ENCODE peak calls at places on chromosomes 3 and 15, in four cellular contexts. One of them, this sample, is unnamed. For H3K9me3, the result is how much of the 10 kb centered on the place peaks cover.

GRCh38 chr3:108605491-108605890 is 16.0 kb downstream of the DZIP3 start:
- DNase-seq in CD4-positive, alpha-beta memory T cell: peak
- DNase-seq in MM.1S: no peak
- DNase-seq in Panc1: no peak
- DNase-seq in this sample: no peak

GRCh38 chr3:127228866-127229265 is 35.9 kb downstream of the PRR23E start:
- DNase-seq in CD4-positive, alpha-beta memory T cell: no peak
- DNase-seq in MM.1S: no peak
- DNase-seq in Panc1: no peak
- DNase-seq in this sample: no peak

GRCh38 chr3:194212869-194213320 is 76.9 kb downstream of the HES1 start:
- DNase-seq in CD4-positive, alpha-beta memory T cell: no peak
- DNase-seq in MM.1S: no peak
- DNase-seq in Panc1: no peak
- DNase-seq in this sample: no peak

GRCh38 chr3:172307143-172307560 is 141.1 kb downstream of the GHSR start:
- DNase-seq in CD4-positive, alpha-beta memory T cell: no peak
- DNase-seq in MM.1S: no peak
- DNase-seq in Panc1: no peak
- DNase-seq in this sample: no peak

GRCh38 chr15:58269455-58270414 is 131.6 kb downstream of the AQP9 start:
- DNase-seq in CD4-positive, alpha-beta memory T cell: peak
- DNase-seq in MM.1S: peak
- DNase-seq in Panc1: peak
- DNase-seq in this sample: no peak

GRCh38 chr15:76678766-76679165 is 226.4 kb downstream of the SCAPER start:
- DNase-seq in CD4-positive, alpha-beta memory T cell: no peak
- DNase-seq in MM.1S: no peak
- DNase-seq in Panc1: no peak
- DNase-seq in this sample: no peak

GRCh38 chr3:148820885-148821284 is 6.7 kb upstream of the CPB1 start:
- DNase-seq in CD4-positive, alpha-beta memory T cell: no peak
- DNase-seq in MM.1S: no peak
- DNase-seq in Panc1: no peak
- DNase-seq in this sample: no peak

GRCh38 chr3:193196746-193197145 is 44.3 kb upstream of the PLAAT1 start:
- DNase-seq in CD4-positive, alpha-beta memory T cell: no peak
- DNase-seq in MM.1S: no peak
- DNase-seq in Panc1: no peak
- DNase-seq in this sample: no peak

GRCh38 chr15:100873029-100873677 is 6.5 kb upstream of the ALDH1A3 start:
- DNase-seq in CD4-positive, alpha-beta memory T cell: peak
- DNase-seq in MM.1S: peak
- DNase-seq in Panc1: peak
- DNase-seq in this sample: no peak

GRCh38 chr15:60975203-60975602 is 253.9 kb downstream of the RORA start:
- DNase-seq in CD4-positive, alpha-beta memory T cell: no peak
- DNase-seq in MM.1S: no peak
- DNase-seq in Panc1: no peak
- DNase-seq in this sample: no peak

GRCh38 chr3:8450618-8451017 is 51.0 kb upstream of the LMCD1 start:
- DNase-seq in CD4-positive, alpha-beta memory T cell: no peak
- DNase-seq in MM.1S: no peak
- DNase-seq in Panc1: no peak
- DNase-seq in this sample: no peak

GRCh38 chr15:75161788-75162414 is 39.8 kb upstream of the C15orf39 start:
- DNase-seq in CD4-positive, alpha-beta memory T cell: no peak
- DNase-seq in MM.1S: no peak
- DNase-seq in Panc1: no peak
- DNase-seq in this sample: no peak

GRCh38 chr3:21042184-21042583 is 708.8 kb downstream of the ZNF385D start:
- DNase-seq in CD4-positive, alpha-beta memory T cell: no peak
- DNase-seq in MM.1S: no peak
- DNase-seq in Panc1: no peak
- DNase-seq in this sample: no peak

GRCh38 chr3:108907194-108907593 is 46.5 kb downstream of the GUCA1C start:
- DNase-seq in CD4-positive, alpha-beta memory T cell: no peak
- DNase-seq in MM.1S: no peak
- DNase-seq in Panc1: no peak
- DNase-seq in this sample: no peak

GRCh38 chr15:87099916-87100315 is 1020.2 kb downstream of the AGBL1 start:
- DNase-seq in CD4-positive, alpha-beta memory T cell: no peak
- DNase-seq in MM.1S: no peak
- DNase-seq in Panc1: no peak
- DNase-seq in this sample: no peak

GRCh38 chr15:72198410-72199270 is 1.1 kb upstream of the GRAMD2A start:
- DNase-seq in CD4-positive, alpha-beta memory T cell: peak
- DNase-seq in MM.1S: no peak
- DNase-seq in Panc1: no peak
- DNase-seq in this sample: no peak

GRCh38 chr3:65723011-65723410 is 315.7 kb downstream of the MAGI1 start:
- DNase-seq in CD4-positive, alpha-beta memory T cell: no peak
- DNase-seq in MM.1S: no peak
- DNase-seq in Panc1: no peak
- DNase-seq in this sample: no peak

GRCh38 chr15:69762373-69763148 is 309.9 kb downstream of the RPLP1 start:
- DNase-seq in CD4-positive, alpha-beta memory T cell: no peak
- DNase-seq in MM.1S: no peak
- DNase-seq in Panc1: no peak
- DNase-seq in this sample: no peak

GRCh38 chr3:38297537-38297936 is 15.4 kb downstream of the SLC22A14 start:
- DNase-seq in CD4-positive, alpha-beta memory T cell: no peak
- DNase-seq in MM.1S: no peak
- DNase-seq in Panc1: no peak
- DNase-seq in this sample: no peak

GRCh38 chr15:26365077-26365476 is 407.8 kb downstream of the GABRB3 start:
- DNase-seq in CD4-positive, alpha-beta memory T cell: no peak
- DNase-seq in MM.1S: no peak
- DNase-seq in Panc1: no peak
- DNase-seq in this sample: no peak

GRCh38 chr3:150503402-150504099 is 42.7 kb downstream of the SERP1 start:
- DNase-seq in CD4-positive, alpha-beta memory T cell: no peak
- DNase-seq in MM.1S: no peak
- DNase-seq in Panc1: no peak
- DNase-seq in this sample: no peak

GRCh38 chr3:12040902-12041301 is 36.7 kb downstream of the SYN2 start:
- DNase-seq in CD4-positive, alpha-beta memory T cell: no peak
- DNase-seq in MM.1S: no peak
- DNase-seq in Panc1: no peak
- DNase-seq in this sample: no peak

GRCh38 chr3:105899528-105899927 is 30.7 kb upstream of the CBLB start:
- DNase-seq in CD4-positive, alpha-beta memory T cell: no peak
- DNase-seq in MM.1S: no peak
- DNase-seq in Panc1: no peak
- DNase-seq in this sample: no peak

GRCh38 chr3:4866841-4867240 is 112.4 kb upstream of the BHLHE40 start:
- DNase-seq in CD4-positive, alpha-beta memory T cell: peak
- DNase-seq in MM.1S: no peak
- DNase-seq in Panc1: no peak
- DNase-seq in this sample: no peak

GRCh38 chr15:78211189-78211921 is 23.0 kb downstream of the ACSBG1 start:
- DNase-seq in CD4-positive, alpha-beta memory T cell: no peak
- DNase-seq in MM.1S: no peak
- DNase-seq in Panc1: no peak
- DNase-seq in this sample: no peak
- H3K27ac ChIP-seq in CD4-positive, alpha-beta memory T cell: no peak
- H3K27ac ChIP-seq in MM.1S: no peak
- H3K27ac ChIP-seq in Panc1: peak
- H3K27ac ChIP-seq in this sample: peak

DNA sequence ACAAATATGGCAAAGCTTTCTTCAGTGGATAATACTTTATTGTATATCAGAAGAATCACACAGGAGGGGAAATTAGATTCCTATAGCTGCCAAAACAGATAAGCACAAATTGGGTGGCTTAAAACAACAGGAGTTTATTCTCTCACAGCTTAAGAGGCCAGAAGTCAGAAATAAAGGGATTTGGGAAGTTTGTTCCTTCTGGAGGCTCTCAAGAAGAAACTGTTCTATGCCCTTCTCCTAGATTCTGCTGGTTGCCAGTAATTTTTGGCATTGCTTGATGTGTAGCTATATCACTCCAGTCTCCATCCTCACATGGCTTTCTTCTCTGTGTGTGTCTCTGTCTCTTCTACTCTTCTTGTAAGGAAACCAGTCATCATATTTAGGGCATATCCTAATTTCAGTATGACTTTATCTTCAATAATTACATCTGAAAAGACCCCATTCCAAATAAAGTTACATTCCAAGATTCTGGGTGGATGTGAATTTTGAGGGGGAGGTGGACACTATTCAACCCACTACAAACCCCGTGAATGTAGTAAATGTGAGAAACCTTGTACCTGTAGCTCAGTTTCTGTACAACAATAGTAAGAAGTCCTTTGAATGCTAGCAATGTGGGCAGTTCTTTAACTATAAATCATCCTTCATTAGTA is 22.2 kb upstream of the WNT7A start:
- DNase-seq in CD4-positive, alpha-beta memory T cell: no peak
- DNase-seq in MM.1S: no peak
- DNase-seq in Panc1: no peak
- DNase-seq in this sample: no peak
- H3K9me3 ChIP-seq in CD4-positive, alpha-beta memory T cell: under half
- H3K9me3 ChIP-seq in MM.1S: under half
- H3K9me3 ChIP-seq in Panc1: under half
- H3K9me3 ChIP-seq in this sample: half or more

DNA sequence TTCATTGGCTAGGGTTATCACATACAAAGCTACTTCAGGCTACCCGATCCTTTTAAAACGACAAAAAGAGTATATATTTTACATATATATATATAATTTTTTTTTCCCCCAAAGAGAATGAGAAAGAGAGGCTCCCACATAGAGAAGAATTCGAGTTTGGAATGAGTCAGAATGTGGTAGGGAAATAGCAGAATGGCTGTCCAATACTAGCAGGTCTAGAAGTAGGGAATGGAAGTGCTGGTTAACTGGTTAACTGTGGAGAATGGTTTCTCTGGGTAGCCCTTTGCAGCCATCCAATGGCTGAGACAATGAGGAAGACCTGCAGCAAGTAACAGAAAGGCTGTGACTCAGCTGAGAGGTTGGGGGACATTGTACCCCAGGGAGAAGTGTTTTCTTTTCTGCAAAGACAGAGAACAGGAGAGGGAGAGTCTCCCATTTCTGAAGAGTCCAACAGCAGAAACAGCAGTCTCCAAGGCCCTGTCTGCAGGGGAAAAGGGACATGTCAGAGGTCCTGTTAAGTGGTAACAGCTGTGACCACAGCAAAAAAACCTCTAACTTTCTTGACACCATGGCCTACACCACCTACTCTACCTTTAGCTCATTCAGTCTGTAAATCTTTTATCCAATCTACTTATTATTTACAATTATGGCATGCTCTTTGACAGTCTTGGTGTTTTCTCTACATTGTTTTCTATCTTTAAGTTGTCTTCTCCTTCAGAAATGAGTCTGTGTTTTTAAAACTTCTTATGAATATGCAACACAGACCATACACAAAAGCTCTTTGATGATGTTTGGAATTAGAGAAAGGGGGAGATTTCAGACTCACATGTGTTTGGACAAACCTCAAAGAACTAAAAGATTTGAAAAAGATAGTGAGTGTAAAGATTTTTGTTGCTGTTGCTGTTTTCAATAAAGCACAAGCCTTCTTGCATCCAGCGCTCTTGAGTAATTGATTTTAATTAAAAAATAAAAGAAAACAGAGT is 116.1 kb upstream of the SLC7A14 start:
- DNase-seq in CD4-positive, alpha-beta memory T cell: no peak
- DNase-seq in MM.1S: no peak
- DNase-seq in Panc1: no peak
- DNase-seq in this sample: no peak
- H3K27ac ChIP-seq in CD4-positive, alpha-beta memory T cell: no peak
- H3K27ac ChIP-seq in MM.1S: no peak
- H3K27ac ChIP-seq in Panc1: no peak
- H3K27ac ChIP-seq in this sample: no peak

GRCh38 chr3:6989608-6990291 is 128.8 kb downstream of the GRM7 start:
- DNase-seq in CD4-positive, alpha-beta memory T cell: no peak
- DNase-seq in MM.1S: no peak
- DNase-seq in Panc1: no peak
- DNase-seq in this sample: no peak
- H3K9me3 ChIP-seq in CD4-positive, alpha-beta memory T cell: under half
- H3K9me3 ChIP-seq in MM.1S: under half
- H3K9me3 ChIP-seq in Panc1: under half
- H3K9me3 ChIP-seq in this sample: under half